ENCODE peak calls at places on chromosomes 1 and 21, in eight cellular contexts. H is RWPE1, F is BE2C, X is AG10803, E is mucosa of descending colon, G is AG09309, B is tibial nerve, D is lung. S is an unnamed sample.

GRCh38 chr21:41631564-41632461 is 123.9 kb upstream of the TMPRSS2 start:
- DNase-seq in H (peak), F (no peak), X (peak), E (peak), G (no peak), B (no peak), D (peak), S (no peak)

GRCh38 chr1:39088658-39089057 is 62.5 kb downstream of the NDUFS5 start:
- DNase-seq in H (no peak), F (no peak), X (no peak), E (no peak), G (no peak), B (no peak), D (no peak), S (no peak)

GRCh38 chr1:86994061-86994460 is 79.6 kb downstream of the HS2ST1 start:
- DNase-seq in H (no peak), F (no peak), X (no peak), E (no peak), G (no peak), B (no peak), D (no peak), S (no peak)

GRCh38 chr1:153608742-153609584 is 4.0 kb downstream of the S100A16 start:
- DNase-seq in H (peak), F (no peak), X (peak), E (peak), G (peak), B (peak), D (peak), S (peak)

GRCh38 chr1:184296466-184297243 is 90.2 kb upstream of the C1orf21 start:
- DNase-seq in H (no peak), F (peak), X (peak), E (peak), G (peak), B (peak), D (peak), S (no peak)

GRCh38 chr1:15417365-15417934 is 7.8 kb downstream of the EFHD2 start:
- DNase-seq in H (peak), F (no peak), X (peak), E (peak), G (no peak), B (peak), D (peak), S (no peak)

GRCh38 chr1:95701450-95702173 is 467.6 kb downstream of the RWDD3 start:
- DNase-seq in H (no peak), F (no peak), X (no peak), E (no peak), G (no peak), B (no peak), D (no peak), S (no peak)

GRCh38 chr1:209755926-209756607 is at the start of gene TRAF3IP3:
- DNase-seq in H (no peak), F (no peak), X (no peak), E (peak), G (no peak), B (no peak), D (peak), S (no peak)

GRCh38 chr1:77416692-77417450 is 135.1 kb downstream of the AK5 start:
- DNase-seq in H (no peak), F (peak), X (no peak), E (no peak), G (no peak), B (no peak), D (no peak), S (no peak)

GRCh38 chr1:86774305-86775304 is 70.2 kb downstream of the SH3GLB1 start:
- DNase-seq in H (peak), F (peak), X (peak), E (no peak), G (peak), B (peak), D (peak), S (peak)

GRCh38 chr1:174191255-174191906 is 32.1 kb downstream of the RABGAP1L start:
- DNase-seq in H (peak), F (no peak), X (peak), E (no peak), G (peak), B (no peak), D (no peak), S (no peak)

GRCh38 chr1:171645553-171646336 is 6.7 kb downstream of the MYOC start:
- DNase-seq in H (no peak), F (peak), X (peak), E (peak), G (peak), B (peak), D (peak), S (no peak)

GRCh38 chr21:27648560-27648959 is 681.7 kb upstream of the ADAMTS5 start:
- DNase-seq in H (peak), F (no peak), X (peak), E (no peak), G (peak), B (no peak), D (no peak), S (no peak)

GRCh38 chr1:152109998-152110294 is 5.3 kb downstream of the TCHH start:
- DNase-seq in H (no peak), F (no peak), X (no peak), E (no peak), G (no peak), B (no peak), D (no peak), S (no peak)

GRCh38 chr1:221076467-221076866 is 197.2 kb downstream of the HLX start:
- DNase-seq in H (no peak), F (no peak), X (peak), E (no peak), G (no peak), B (no peak), D (no peak), S (no peak)

GRCh38 chr1:45409243-45409642 is 69.0 kb upstream of the MUTYH start:
- DNase-seq in H (no peak), F (no peak), X (peak), E (no peak), G (no peak), B (no peak), D (no peak), S (no peak)

GRCh38 chr1:211285196-211285595 is 26.0 kb downstream of the RCOR3 start:
- DNase-seq in H (no peak), F (no peak), X (peak), E (no peak), G (peak), B (no peak), D (no peak), S (no peak)

GRCh38 chr1:31760422-31760900 is 3.7 kb downstream of the ADGRB2 start:
- DNase-seq in H (no peak), F (no peak), X (no peak), E (no peak), G (no peak), B (no peak), D (no peak), S (peak)

GRCh38 chr1:166114419-166114818 is 52.4 kb downstream of the FAM78B start:
- DNase-seq in H (no peak), F (no peak), X (no peak), E (no peak), G (no peak), B (no peak), D (no peak), S (no peak)

GRCh38 chr21:34807881-34808568 is 139.2 kb downstream of the CLIC6 start:
- DNase-seq in H (peak), F (no peak), X (peak), E (no peak), G (peak), B (no peak), D (no peak), S (no peak)

GRCh38 chr1:174990382-174990999 is 9.3 kb upstream of the CACYBP start:
- DNase-seq in H (peak), F (no peak), X (peak), E (no peak), G (no peak), B (no peak), D (no peak), S (no peak)

GRCh38 chr1:225808136-225808535 is 1.8 kb upstream of the EPHX1 start:
- DNase-seq in H (no peak), F (no peak), X (no peak), E (no peak), G (no peak), B (no peak), D (no peak), S (no peak)

GRCh38 chr1:21292503-21292990 is 2.3 kb upstream of the ECE1 start:
- DNase-seq in H (no peak), F (no peak), X (no peak), E (no peak), G (no peak), B (no peak), D (no peak), S (no peak)

GRCh38 chr1:10793129-10793651 is 3.3 kb downstream of the CASZ1 start:
- DNase-seq in H (no peak), F (no peak), X (peak), E (peak), G (no peak), B (no peak), D (no peak), S (no peak)

GRCh38 chr1:225498539-225499135 is 70.8 kb upstream of the LBR start:
- DNase-seq in H (no peak), F (no peak), X (peak), E (no peak), G (no peak), B (no peak), D (no peak), S (no peak)

GRCh38 chr1:157968951-157969350 is 24.5 kb upstream of the KIRREL1 start:
- DNase-seq in H (peak), F (no peak), X (peak), E (no peak), G (peak), B (no peak), D (no peak), S (no peak)

GRCh38 chr1:157968503-157968902 is 24.9 kb upstream of the KIRREL1 start:
- DNase-seq in H (peak), F (peak), X (peak), E (peak), G (no peak), B (peak), D (no peak), S (peak)

GRCh38 chr1:157971723-157972122 is 21.7 kb upstream of the KIRREL1 start:
- DNase-seq in H (no peak), F (no peak), X (no peak), E (no peak), G (no peak), B (no peak), D (no peak), S (no peak)

GRCh38 chr1:157967205-157967604 is 26.2 kb upstream of the KIRREL1 start:
- DNase-seq in H (no peak), F (no peak), X (no peak), E (no peak), G (no peak), B (no peak), D (no peak), S (no peak)

GRCh38 chr1:157969693-157970485 is 23.6 kb upstream of the KIRREL1 start:
- DNase-seq in H (peak), F (peak), X (peak), E (no peak), G (peak), B (peak), D (no peak), S (peak)
- TF ChIP-seq CTCF in H (peak), F (peak), X (peak), E (peak), G (peak), B (peak), D (peak), S (peak)

GRCh38 chr1:33017175-33017574 is 19.5 kb downstream of the AK2 start:
- DNase-seq in H (no peak), F (no peak), X (no peak), E (no peak), G (no peak), B (no peak), D (no peak), S (no peak)

GRCh38 chr1:33015216-33015615 is 21.5 kb downstream of the AK2 start:
- DNase-seq in H (no peak), F (no peak), X (peak), E (no peak), G (no peak), B (no peak), D (no peak), S (no peak)

GRCh38 chr1:33012165-33012564 is 24.5 kb downstream of the AK2 start:
- DNase-seq in H (no peak), F (no peak), X (no peak), E (no peak), G (no peak), B (no peak), D (no peak), S (no peak)

GRCh38 chr1:33013791-33014190 is 22.9 kb downstream of the AK2 start:
- DNase-seq in H (no peak), F (no peak), X (no peak), E (no peak), G (no peak), B (no peak), D (no peak), S (no peak)

DNA sequence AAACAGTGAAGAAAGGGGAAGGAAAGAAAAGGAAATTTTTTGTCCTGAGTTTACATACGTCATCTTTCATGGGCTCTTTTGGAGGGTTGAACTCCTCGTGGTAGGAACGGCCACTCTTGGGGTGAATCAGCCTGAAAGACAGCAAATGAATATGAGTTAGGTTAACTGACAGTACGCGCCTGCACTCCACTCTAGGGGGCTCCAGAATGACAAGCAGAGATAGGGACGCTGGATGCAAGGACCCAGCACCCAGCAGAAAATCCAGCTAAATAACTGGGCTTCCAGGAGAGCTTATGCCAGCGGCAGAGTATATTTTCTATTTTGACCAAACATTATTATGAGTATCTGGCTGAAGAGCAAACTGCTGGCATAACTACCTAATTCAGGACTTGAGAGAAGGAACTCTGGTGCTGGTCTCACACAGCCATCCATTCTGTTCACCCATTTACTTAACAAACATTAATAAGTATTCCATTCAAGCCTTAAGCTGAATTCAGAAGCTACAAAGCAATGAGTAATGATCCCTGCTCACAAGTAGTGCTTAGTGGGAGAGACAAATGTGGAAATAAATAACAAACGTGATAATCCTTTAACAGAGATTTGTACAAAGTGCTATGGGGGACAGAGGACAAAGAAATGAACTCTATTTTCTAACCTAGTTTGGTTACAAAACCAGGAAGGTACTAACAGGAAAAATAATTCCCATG is 22.1 kb downstream of the AK2 start:
- DNase-seq in H (no peak), F (no peak), X (no peak), E (no peak), G (no peak), B (no peak), D (no peak), S (peak)
- TF ChIP-seq CTCF in H (no peak), F (no peak), X (no peak), E (no peak), G (no peak), B (no peak), D (no peak), S (no peak)

DNA sequence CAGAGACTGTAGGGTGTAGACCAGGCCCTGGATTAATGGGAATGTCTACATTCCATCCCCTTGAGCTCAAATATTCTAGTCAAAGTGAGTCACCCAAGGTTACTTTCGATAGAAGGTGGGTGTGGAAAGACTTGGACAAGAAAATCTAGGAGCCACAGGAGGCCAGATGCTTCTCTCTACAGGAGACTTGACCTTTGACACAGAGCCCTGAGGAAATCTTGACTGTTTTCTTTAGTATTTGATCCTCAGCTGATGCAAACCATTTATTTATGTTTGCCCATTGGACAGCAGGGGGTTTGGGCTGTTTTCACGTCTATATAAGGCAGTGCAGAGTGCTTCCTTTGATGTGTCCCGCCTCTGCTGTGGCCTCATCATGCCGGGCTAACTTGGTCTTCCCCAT is 15.7 kb upstream of the MAP3K7CL start:
- DNase-seq in H (peak), F (no peak), X (peak), E (no peak), G (no peak), B (no peak), D (no peak), S (no peak)
- TF ChIP-seq CTCF in H (no peak), F (no peak), X (no peak), E (no peak), G (no peak), B (no peak), D (no peak), S (no peak)

GRCh38 chr1:239803666-239804228 is 287.9 kb upstream of the FMN2 start:
- DNase-seq in H (no peak), F (no peak), X (no peak), E (no peak), G (peak), B (no peak), D (no peak), S (no peak)
- TF ChIP-seq CTCF in H (no peak), F (no peak), X (no peak), E (no peak), G (no peak), B (no peak), D (no peak), S (no peak)

GRCh38 chr21:45623436-45623835 is 20.1 kb upstream of the PCBP3 start:
- DNase-seq in H (no peak), F (no peak), X (no peak), E (no peak), G (no peak), B (no peak), D (no peak), S (no peak)
- TF ChIP-seq CTCF in H (no peak), F (no peak), X (no peak), E (no peak), G (no peak), B (no peak), D (no peak), S (no peak)

GRCh38 chr1:159054427-159054826 is 22.1 kb downstream of the AIM2 start:
- DNase-seq in H (peak), F (no peak), X (no peak), E (no peak), G (no peak), B (no peak), D (no peak), S (no peak)

GRCh38 chr1:159055181-159055621 is 21.4 kb downstream of the AIM2 start:
- DNase-seq in H (peak), F (no peak), X (no peak), E (no peak), G (no peak), B (no peak), D (no peak), S (no peak)

GRCh38 chr1:159051436-159051835 is 25.1 kb downstream of the AIM2 start:
- DNase-seq in H (no peak), F (no peak), X (no peak), E (no peak), G (no peak), B (no peak), D (no peak), S (no peak)

GRCh38 chr1:159058751-159059150 is 17.8 kb downstream of the AIM2 start:
- DNase-seq in H (no peak), F (no peak), X (no peak), E (no peak), G (no peak), B (no peak), D (no peak), S (no peak)

GRCh38 chr1:159056069-159056698 is 20.4 kb downstream of the AIM2 start:
- DNase-seq in H (no peak), F (no peak), X (no peak), E (no peak), G (no peak), B (no peak), D (no peak), S (no peak)
- TF ChIP-seq CTCF in H (no peak), F (no peak), X (peak), E (no peak), G (no peak), B (no peak), D (no peak), S (no peak)

GRCh38 chr1:60271041-60271440 is 197.5 kb upstream of the C1orf87 start:
- DNase-seq in H (no peak), F (no peak), X (no peak), E (no peak), G (no peak), B (no peak), D (no peak), S (no peak)
- TF ChIP-seq CTCF in H (no peak), F (no peak), X (no peak), E (no peak), G (no peak), B (no peak), D (no peak), S (no peak)

GRCh38 chr1:227526524-227526923 is 36.8 kb upstream of the ZNF678 start:
- DNase-seq in H (no peak), F (no peak), X (no peak), E (no peak), G (no peak), B (no peak), D (no peak), S (no peak)
- TF ChIP-seq CTCF in H (no peak), F (no peak), X (no peak), E (no peak), G (no peak), B (no peak), D (no peak), S (no peak)

S was measured in glutamatergic neuron.